ENCODE peak calls at places on chromosomes 16 and 17, in six cellular contexts. One of them, this sample, is unnamed.

GRCh38 chr17:3104322-3104721 is at the start of gene OR1D2:
- DNase-seq in GM23338: no peak
- DNase-seq in mammary epithelial cell: no peak
- DNase-seq in lung: no peak
- DNase-seq in keratinocyte: no peak
- DNase-seq in OCI-LY7: no peak
- DNase-seq in this sample: no peak

GRCh38 chr17:56592487-56593072 is 919 bp upstream of the NOG start:
- DNase-seq in mammary epithelial cell: peak; percentile 61
- DNase-seq in GM23338: peak; percentile 73
- DNase-seq in keratinocyte: no peak
- DNase-seq in lung: peak; percentile 40
- DNase-seq in OCI-LY7: peak; percentile 44
- DNase-seq in this sample: peak; percentile 81

GRCh38 chr16:27408012-27408601 is 6.1 kb downstream of the IL21R start:
- DNase-seq in OCI-LY7: peak; percentile 42
- DNase-seq in GM23338: no peak
- DNase-seq in lung: no peak
- DNase-seq in mammary epithelial cell: peak; percentile 65
- DNase-seq in keratinocyte: no peak
- DNase-seq in this sample: no peak

GRCh38 chr16:17374668-17375255 is 96.0 kb downstream of the XYLT1 start:
- DNase-seq in keratinocyte: no peak
- DNase-seq in GM23338: no peak
- DNase-seq in mammary epithelial cell: no peak
- DNase-seq in lung: no peak
- DNase-seq in OCI-LY7: no peak
- DNase-seq in this sample: no peak

GRCh38 chr17:28612936-28613872 is 781 bp downstream of the RSKR start:
- DNase-seq in mammary epithelial cell: peak; percentile 2
- DNase-seq in OCI-LY7: peak; percentile 55
- DNase-seq in GM23338: peak; percentile 82
- DNase-seq in lung: no peak
- DNase-seq in keratinocyte: no peak
- DNase-seq in this sample: peak; percentile 24

GRCh38 chr16:68367034-68367433 is 56.2 kb downstream of the PRMT7 start:
- DNase-seq in GM23338: peak; percentile 81
- DNase-seq in mammary epithelial cell: no peak
- DNase-seq in OCI-LY7: peak; percentile 62
- DNase-seq in keratinocyte: no peak
- DNase-seq in lung: no peak
- DNase-seq in this sample: peak; percentile 35

GRCh38 chr17:17648762-17649161 is 32.5 kb upstream of the RAI1 start:
- DNase-seq in lung: no peak
- DNase-seq in keratinocyte: no peak
- DNase-seq in mammary epithelial cell: no peak
- DNase-seq in GM23338: no peak
- DNase-seq in OCI-LY7: no peak
- DNase-seq in this sample: no peak

GRCh38 chr16:47504599-47504998 is 43.5 kb downstream of the PHKB start:
- DNase-seq in lung: no peak
- DNase-seq in keratinocyte: no peak
- DNase-seq in OCI-LY7: no peak
- DNase-seq in mammary epithelial cell: peak; percentile 24
- DNase-seq in GM23338: no peak
- DNase-seq in this sample: no peak

GRCh38 chr16:17836868-17837602 is 366.3 kb upstream of the XYLT1 start:
- DNase-seq in keratinocyte: peak; percentile 90
- DNase-seq in OCI-LY7: no peak
- DNase-seq in mammary epithelial cell: peak; percentile 93
- DNase-seq in GM23338: peak; percentile 95
- DNase-seq in lung: no peak
- DNase-seq in this sample: peak; percentile 21

GRCh38 chr17:77049440-77049839 is 91.3 kb upstream of the SEC14L1 start:
- DNase-seq in keratinocyte: no peak
- DNase-seq in OCI-LY7: peak; percentile 37
- DNase-seq in mammary epithelial cell: no peak
- DNase-seq in lung: no peak
- DNase-seq in GM23338: no peak
- DNase-seq in this sample: no peak

DNA sequence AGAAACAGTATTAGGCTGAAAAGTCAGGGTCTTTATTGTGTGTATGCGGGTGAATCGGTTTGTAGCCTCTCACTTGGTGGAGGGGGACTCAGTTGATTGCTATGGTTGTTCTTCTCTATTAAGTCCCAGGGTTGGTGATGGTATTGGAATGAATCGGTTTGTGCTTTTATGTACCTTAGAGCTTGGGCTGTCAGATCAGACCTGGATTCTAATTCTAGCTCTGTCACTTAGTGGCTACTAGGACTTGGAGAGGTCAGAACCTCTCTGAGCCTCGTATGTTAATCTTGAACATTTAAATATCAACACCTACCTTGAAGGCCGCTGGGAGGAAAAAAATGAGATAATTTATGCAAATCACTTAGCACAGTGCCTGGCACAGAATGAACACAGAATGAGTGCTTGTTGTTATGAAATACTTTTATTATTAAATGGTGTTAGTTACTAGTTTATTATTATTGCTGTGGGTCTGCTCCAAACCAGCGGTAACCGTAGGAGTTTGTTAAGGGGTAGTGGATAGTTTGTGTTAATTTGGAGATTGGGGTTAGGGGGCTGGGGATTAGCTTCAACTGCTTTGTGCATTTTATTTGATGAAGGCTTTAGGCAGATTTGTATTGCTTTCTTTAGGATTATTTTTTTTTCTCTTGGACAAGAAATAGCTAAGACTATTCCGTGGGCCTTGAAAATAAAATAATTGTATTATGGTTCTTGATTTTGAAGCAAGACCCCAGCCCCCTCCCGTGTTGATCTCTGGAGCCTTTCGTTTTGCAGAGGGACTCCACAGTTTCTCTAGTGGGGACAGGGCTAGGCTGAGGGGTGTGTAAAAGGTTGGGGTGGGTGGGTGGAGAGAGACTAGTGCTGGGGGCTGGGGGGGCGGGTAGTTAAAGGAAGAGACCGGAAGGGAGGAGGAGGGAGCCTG is 3.6 kb downstream of the KDM6B start:
- DNase-seq in OCI-LY7: peak; percentile 73
- DNase-seq in keratinocyte: no peak
- DNase-seq in mammary epithelial cell: no peak
- DNase-seq in lung: no peak
- DNase-seq in GM23338: peak; percentile 37
- DNase-seq in this sample: no peak
- H3K27ac ChIP-seq in OCI-LY7: peak overlapping the region; percentile 91
- H3K27ac ChIP-seq in keratinocyte: peak overlapping the region; percentile 93
- H3K27ac ChIP-seq in mammary epithelial cell: peak overlapping the region; percentile 97
- H3K27ac ChIP-seq in lung: peak overlapping the region; percentile 98
- H3K27ac ChIP-seq in GM23338: no peak overlapping the region
- H3K27ac ChIP-seq in this sample: peak overlapping the region; percentile 32

DNA sequence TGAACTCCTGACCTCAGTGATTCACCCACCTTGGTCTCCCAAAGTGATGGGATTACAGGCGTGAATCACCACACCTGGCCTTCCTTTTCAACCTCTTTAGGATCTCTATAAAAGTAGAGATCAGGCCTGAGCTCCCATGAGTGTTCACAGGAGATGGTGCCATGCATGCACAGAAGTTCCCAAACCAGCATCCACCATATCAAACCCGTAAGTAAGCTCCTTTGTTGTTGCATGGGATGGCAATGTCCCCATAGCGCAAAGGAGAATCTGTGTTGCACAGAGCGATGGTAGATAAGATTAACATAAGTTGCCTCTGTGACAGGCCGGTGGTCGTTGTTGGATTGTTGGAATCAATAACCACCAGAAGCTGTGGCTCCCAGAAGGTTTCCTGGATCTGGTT is 34.8 kb upstream of the PPM1D start:
- DNase-seq in lung: no peak
- DNase-seq in OCI-LY7: no peak
- DNase-seq in keratinocyte: no peak
- DNase-seq in mammary epithelial cell: no peak
- DNase-seq in GM23338: no peak
- DNase-seq in this sample: no peak
- H3K4me3 ChIP-seq in lung: no peak overlapping the region
- H3K4me3 ChIP-seq in OCI-LY7: no peak overlapping the region
- H3K4me3 ChIP-seq in keratinocyte: no peak overlapping the region
- H3K4me3 ChIP-seq in mammary epithelial cell: no peak overlapping the region
- H3K4me3 ChIP-seq in GM23338: no peak overlapping the region
- H3K4me3 ChIP-seq in this sample: no peak overlapping the region

DNA sequence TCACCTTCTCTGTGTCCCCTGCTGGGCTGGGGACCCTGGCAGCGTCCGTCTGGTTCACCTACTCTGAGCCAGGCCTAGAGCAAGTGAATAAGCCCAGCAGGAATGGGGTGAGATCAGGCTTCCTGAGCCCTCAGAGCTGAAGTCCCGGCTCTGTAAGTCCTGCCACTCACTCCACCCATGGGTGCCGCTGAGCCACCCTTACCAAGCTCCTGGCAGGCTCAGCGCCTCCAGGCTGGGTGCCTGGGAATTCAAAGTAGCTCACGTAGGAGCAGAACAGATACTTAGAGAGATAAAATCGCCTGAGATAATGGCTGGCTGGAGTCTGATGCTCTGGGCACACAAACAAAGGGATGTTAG is 9.8 kb upstream of the LASP1NB start:
- DNase-seq in OCI-LY7: no peak
- DNase-seq in mammary epithelial cell: no peak
- DNase-seq in lung: no peak
- DNase-seq in keratinocyte: no peak
- DNase-seq in GM23338: no peak
- DNase-seq in this sample: no peak
- H3K4me1 ChIP-seq in OCI-LY7: no peaks in the 10 kb centered on the region
- H3K4me1 ChIP-seq in mammary epithelial cell: no peaks in the 10 kb centered on the region
- H3K4me1 ChIP-seq in lung: peaks cover 5% of the 10 kb centered on the region
- H3K4me1 ChIP-seq in keratinocyte: no peaks in the 10 kb centered on the region
- H3K4me1 ChIP-seq in GM23338: no peaks in the 10 kb centered on the region
- H3K4me1 ChIP-seq in this sample: no peaks in the 10 kb centered on the region

DNA sequence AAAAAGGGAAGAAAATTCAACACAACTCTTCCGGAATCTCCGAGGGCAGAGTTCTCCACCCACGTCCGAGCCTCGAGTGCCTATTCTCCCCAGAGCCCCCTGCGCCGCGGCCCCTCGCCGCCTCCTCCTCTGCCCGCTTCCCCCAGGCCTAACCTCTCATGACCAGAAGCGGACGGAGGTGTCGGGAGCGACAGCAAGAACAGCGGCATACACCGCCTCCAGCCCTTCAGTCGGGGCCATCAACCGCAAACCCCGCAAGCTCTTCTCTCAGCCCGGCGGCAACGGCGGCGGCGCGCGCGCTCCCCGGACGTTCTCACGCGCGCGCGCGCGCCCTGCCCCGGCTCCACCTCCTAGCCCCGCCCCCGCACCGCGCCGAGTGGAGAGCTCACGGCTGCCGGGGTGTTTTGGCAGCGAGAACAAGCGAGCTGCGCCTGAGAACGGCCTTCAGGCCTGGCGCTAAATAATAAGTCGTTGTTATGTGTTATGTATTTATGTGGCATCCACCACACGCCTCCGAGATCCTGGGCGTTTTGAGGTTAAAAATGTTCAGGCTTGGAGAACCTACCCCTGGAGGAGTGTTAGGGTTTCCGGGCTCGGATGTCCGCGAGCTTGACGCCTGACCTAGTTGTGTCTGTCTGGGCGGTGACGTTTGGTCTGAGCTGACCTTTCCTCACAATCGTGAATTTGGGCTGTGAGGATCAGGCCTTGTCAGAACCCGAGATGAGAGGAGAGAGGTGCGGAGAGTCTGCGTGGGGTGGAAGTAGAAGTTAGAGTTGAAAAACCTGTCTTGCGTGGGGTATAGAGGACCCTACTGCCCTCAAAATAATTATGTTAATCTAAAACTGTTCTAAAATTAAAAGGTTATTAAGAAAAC is at the start of gene RNFT1:
- DNase-seq in mammary epithelial cell: peak; percentile 80
- DNase-seq in keratinocyte: no peak
- DNase-seq in OCI-LY7: peak; percentile 92
- DNase-seq in lung: peak; percentile 91
- DNase-seq in GM23338: peak; percentile 94
- DNase-seq in this sample: peak; percentile 93
- H3K27ac ChIP-seq in mammary epithelial cell: peak within 1 kb of the TSS; percentile 83
- H3K27ac ChIP-seq in keratinocyte: peak within 1 kb of the TSS; percentile 85
- H3K27ac ChIP-seq in OCI-LY7: peak within 1 kb of the TSS; percentile 62
- H3K27ac ChIP-seq in lung: peak within 1 kb of the TSS; percentile 95
- H3K27ac ChIP-seq in GM23338: no peak within 1 kb of the TSS
- H3K27ac ChIP-seq in this sample: peak within 1 kb of the TSS; percentile 77

GRCh38 chr17:8631554-8631877 is 991 bp upstream of the MYH10 start:
- DNase-seq in GM23338: no peak
- DNase-seq in keratinocyte: no peak
- DNase-seq in OCI-LY7: no peak
- DNase-seq in mammary epithelial cell: no peak
- DNase-seq in lung: no peak
- DNase-seq in this sample: no peak

GRCh38 chr17:8629371-8630226 is 926 bp downstream of the MYH10 start:
- DNase-seq in mammary epithelial cell: peak; percentile 26
- DNase-seq in OCI-LY7: peak; percentile 26
- DNase-seq in lung: no peak
- DNase-seq in GM23338: peak; percentile 57
- DNase-seq in keratinocyte: no peak
- DNase-seq in this sample: no peak

GRCh38 chr17:8632087-8632486 is 1.6 kb upstream of the MYH10 start:
- DNase-seq in GM23338: peak; percentile 66
- DNase-seq in OCI-LY7: peak; percentile 13
- DNase-seq in mammary epithelial cell: no peak
- DNase-seq in keratinocyte: no peak
- DNase-seq in lung: no peak
- DNase-seq in this sample: no peak

GRCh38 chr17:8630227-8630801 is at the start of gene MYH10:
- DNase-seq in GM23338: no peak
- DNase-seq in lung: no peak
- DNase-seq in OCI-LY7: peak; percentile 18
- DNase-seq in mammary epithelial cell: no peak
- DNase-seq in keratinocyte: no peak
- DNase-seq in this sample: no peak

GRCh38 chr17:8630802-8631553 is 453 bp upstream of the MYH10 start:
- DNase-seq in mammary epithelial cell: peak; percentile 100
- DNase-seq in OCI-LY7: peak; percentile 99
- DNase-seq in keratinocyte: peak; percentile 93
- DNase-seq in lung: peak; percentile 98
- DNase-seq in GM23338: peak; percentile 100
- DNase-seq in this sample: peak; percentile 97
- H3K4me3 ChIP-seq in mammary epithelial cell: peak overlapping the region; percentile 99
- H3K4me3 ChIP-seq in OCI-LY7: peak overlapping the region; percentile 98
- H3K4me3 ChIP-seq in keratinocyte: peak overlapping the region; percentile 96
- H3K4me3 ChIP-seq in lung: peak overlapping the region; percentile 50
- H3K4me3 ChIP-seq in GM23338: peak overlapping the region; percentile 96
- H3K4me3 ChIP-seq in this sample: peak overlapping the region; percentile 91

GRCh38 chr16:56609463-56609921 is 1.1 kb downstream of the MT2A start:
- DNase-seq in GM23338: no peak
- DNase-seq in lung: peak; percentile 83
- DNase-seq in OCI-LY7: peak; percentile 80
- DNase-seq in mammary epithelial cell: peak; percentile 85
- DNase-seq in keratinocyte: no peak
- DNase-seq in this sample: peak; percentile 58
- H3K4me1 ChIP-seq in GM23338: peaks cover 28% of the 10 kb centered on the region
- H3K4me1 ChIP-seq in lung: peaks cover 9% of the 10 kb centered on the region
- H3K4me1 ChIP-seq in OCI-LY7: peaks cover 52% of the 10 kb centered on the region
- H3K4me1 ChIP-seq in mammary epithelial cell: peaks cover 71% of the 10 kb centered on the region
- H3K4me1 ChIP-seq in keratinocyte: peaks cover 74% of the 10 kb centered on the region
- H3K4me1 ChIP-seq in this sample: peaks cover 80% of the 10 kb centered on the region